ENCODE peak calls at places on chromosomes 12 and 14, in ten cellular contexts. D is kidney glomerular epithelial cell, X is GM12865, F is SHP77, I is Calu3, N is GM12891, J is Kasumi-1, Y is C1 segment of cervical spinal cord, B is NCI-H524, P is NCI-H748 treated with DMSO at 0.1 percent for 48 hours. G is an unnamed sample.

GRCh38 chr12:48824112-48824511 is 5.8 kb downstream of the CACNB3 start:
- DNase-seq in F (no peak), B (no peak), D (no peak), X (peak), I (no peak), Y (no peak), J (no peak), N (no peak), P (no peak), G (no peak)

GRCh38 chr14:31442284-31442683 is 15.0 kb downstream of the DTD2 start:
- DNase-seq in J (no peak), D (no peak), X (no peak), I (no peak), B (no peak), P (no peak), N (no peak), Y (no peak), F (no peak), G (no peak)

GRCh38 chr14:20409226-20409625 is 4.1 kb downstream of the TEP1 start:
- DNase-seq in P (no peak), Y (no peak), F (no peak), B (no peak), N (no peak), J (no peak), I (no peak), D (no peak), X (no peak), G (no peak)

GRCh38 chr14:105491366-105492006 is 440 bp downstream of the TEDC1 start:
- DNase-seq in B (peak), F (peak), J (peak), Y (peak), I (peak), P (peak), D (peak), N (peak), X (peak), G (no peak)

GRCh38 chr12:96471368-96472040 is 17.9 kb upstream of the CFAP54 start:
- DNase-seq in X (no peak), D (no peak), B (no peak), N (no peak), I (no peak), J (no peak), F (no peak), Y (no peak), P (no peak), G (peak)

GRCh38 chr14:22432348-22432976 is 156.6 kb downstream of the DAD1 start:
- DNase-seq in D (peak), B (peak), N (no peak), P (no peak), J (peak), F (no peak), Y (peak), I (peak), X (peak), G (no peak)

GRCh38 chr12:108622425-108622824 is 11.3 kb downstream of the SELPLG start:
- DNase-seq in D (peak), B (no peak), I (no peak), Y (no peak), P (peak), F (peak), X (peak), N (no peak), J (no peak), G (no peak)

GRCh38 chr14:22039938-22040780 is 366.5 kb upstream of the OR4E1 start:
- DNase-seq in J (peak), N (no peak), I (peak), D (no peak), P (no peak), Y (no peak), B (no peak), X (peak), F (peak), G (no peak)

GRCh38 chr12:5376591-5377207 is 55.2 kb upstream of the NTF3 start:
- DNase-seq in N (no peak), B (peak), I (no peak), F (peak), P (peak), D (no peak), J (no peak), Y (no peak), X (no peak), G (no peak)

GRCh38 chr14:34053666-34054065 is 102.8 kb upstream of the EGLN3 start:
- DNase-seq in N (no peak), Y (peak), X (no peak), I (no peak), D (no peak), F (no peak), B (peak), P (no peak), J (no peak), G (peak)

GRCh38 chr12:63958876-63959275 is 114.4 kb downstream of the SRGAP1 start:
- DNase-seq in J (no peak), B (no peak), F (no peak), P (peak), Y (no peak), D (no peak), X (no peak), I (no peak), N (no peak), G (no peak)

GRCh38 chr12:54431911-54432814 is 13.1 kb upstream of the ITGA5 start:
- DNase-seq in J (no peak), Y (no peak), I (peak), P (peak), N (no peak), X (no peak), D (no peak), B (no peak), F (peak), G (no peak)

GRCh38 chr12:127162902-127163301 is 1104.1 kb upstream of the TMEM132C start:
- DNase-seq in B (no peak), N (peak), P (no peak), X (peak), D (peak), J (no peak), I (no peak), Y (no peak), F (peak), G (peak)

GRCh38 chr14:102749833-102750775 is 27.1 kb upstream of the TRAF3 start:
- DNase-seq in Y (no peak), N (no peak), B (peak), F (peak), D (no peak), X (no peak), I (no peak), P (peak), J (no peak), G (no peak)

GRCh38 chr14:90409209-90409730 is 12.4 kb downstream of the CALM1 start:
- DNase-seq in N (no peak), B (no peak), I (peak), D (peak), J (peak), P (no peak), Y (no peak), X (no peak), F (peak), G (no peak)

GRCh38 chr12:132265056-132265800 is 64.2 kb downstream of the GALNT9 start:
- DNase-seq in B (no peak), J (no peak), Y (no peak), X (no peak), N (no peak), F (no peak), P (no peak), D (no peak), I (no peak), G (no peak)

GRCh38 chr12:6434205-6435180 is 10.3 kb upstream of the CD27 start:
- DNase-seq in X (peak), B (no peak), F (no peak), Y (no peak), P (no peak), N (no peak), I (no peak), J (no peak), D (no peak), G (no peak)

GRCh38 chr12:15497621-15498285 is 175.4 kb downstream of the PTPRO start:
- DNase-seq in N (no peak), B (no peak), Y (no peak), J (no peak), I (no peak), F (no peak), D (peak), P (no peak), X (no peak), G (no peak)

GRCh38 chr12:132605055-132605441 is 5.3 kb downstream of the LRCOL1 start:
- DNase-seq in D (no peak), B (no peak), F (no peak), P (no peak), J (no peak), X (no peak), N (no peak), Y (no peak), I (no peak), G (no peak)

GRCh38 chr12:52687527-52688385 is 7.5 kb upstream of the KRT1 start:
- DNase-seq in I (peak), Y (no peak), N (no peak), D (no peak), J (no peak), P (no peak), B (peak), F (no peak), X (no peak), G (no peak)

GRCh38 chr14:102229739-102230092 is 75.2 kb downstream of the MOK start:
- DNase-seq in P (no peak), X (no peak), Y (no peak), B (no peak), N (no peak), F (no peak), J (no peak), I (no peak), D (no peak), G (no peak)

GRCh38 chr12:15546102-15546701 is 223.9 kb downstream of the PTPRO start:
- DNase-seq in J (peak), N (no peak), P (no peak), F (no peak), X (peak), Y (no peak), D (no peak), I (no peak), B (no peak), G (no peak)

GRCh38 chr14:72892103-72892878 is 1.6 kb downstream of the DPF3 start:
- DNase-seq in I (peak), Y (no peak), N (no peak), P (no peak), J (no peak), X (peak), F (no peak), D (peak), B (peak), G (no peak)

GRCh38 chr14:22991852-22992251 is 9.5 kb upstream of the AJUBA start:
- DNase-seq in B (no peak), D (no peak), P (no peak), Y (no peak), X (no peak), I (no peak), F (no peak), N (no peak), J (no peak), G (no peak)

GRCh38 chr12:68378859-68379628 is 46.9 kb upstream of the MDM1 start:
- DNase-seq in J (no peak), F (no peak), P (no peak), B (no peak), N (no peak), D (no peak), I (no peak), X (no peak), Y (no peak), G (no peak)

GRCh38 chr14:38138581-38139138 is 69.0 kb upstream of the SSTR1 start:
- DNase-seq in N (no peak), B (no peak), X (no peak), D (no peak), I (no peak), Y (no peak), J (no peak), F (no peak), P (no peak), G (no peak)

GRCh38 chr12:62006076-62006732 is 254.0 kb upstream of the USP15 start:
- DNase-seq in I (peak), X (peak), D (peak), Y (no peak), N (peak), F (peak), B (peak), J (peak), P (peak), G (no peak)

GRCh38 chr14:75848337-75848736 is 133.5 kb downstream of the TGFB3 start:
- DNase-seq in P (no peak), N (no peak), D (no peak), J (no peak), I (no peak), Y (no peak), X (no peak), B (no peak), F (no peak), G (no peak)

GRCh38 chr12:116411977-116412376 is 134.5 kb upstream of the MED13L start:
- DNase-seq in Y (no peak), J (no peak), N (no peak), P (no peak), D (no peak), X (no peak), I (no peak), B (no peak), F (no peak), G (no peak)

GRCh38 chr12:8909752-8910151 is 4.6 kb upstream of the PHC1 start:
- DNase-seq in X (no peak), I (no peak), D (no peak), B (no peak), P (no peak), J (no peak), F (no peak), N (no peak), Y (no peak), G (no peak)

GRCh38 chr14:74514471-74514932 is 20.9 kb downstream of the ISCA2 start:
- DNase-seq in I (peak), N (no peak), Y (peak), D (peak), P (no peak), X (peak), J (peak), B (peak), F (no peak), G (no peak)

GRCh38 chr12:46785413-46785812 is 40.4 kb downstream of the SLC38A4 start:
- DNase-seq in P (no peak), B (no peak), X (no peak), J (no peak), I (no peak), N (no peak), Y (no peak), F (no peak), D (no peak), G (no peak)

G was measured in osteocyte.